ENCODE peak calls at places on chromosomes 13 and 19, in four cellular contexts. K, G, O and F are unnamed samples.

GRCh38 chr13:30872685-30873443 is 33.2 kb upstream of the MEDAG start:
- ATAC-seq in K (peak), G (no peak), O (no peak), F (peak)

GRCh38 chr19:42233638-42234292 is 8.6 kb downstream of the GSK3A start:
- ATAC-seq in O (no peak), K (no peak), G (no peak), F (no peak)

GRCh38 chr13:49272296-49272695 is 24.6 kb downstream of the CDADC1 start:
- ATAC-seq in O (no peak), K (no peak), G (peak), F (no peak)

GRCh38 chr13:98657506-98658085 is 80.7 kb upstream of the STK24 start:
- ATAC-seq in K (no peak), G (no peak), O (no peak), F (peak)

GRCh38 chr13:49400755-49401659 is 42.9 kb downstream of the CAB39L start:
- ATAC-seq in K (peak), G (peak), O (no peak), F (no peak)

GRCh38 chr13:92297971-92298942 is 899.8 kb downstream of the GPC5 start:
- ATAC-seq in O (no peak), K (no peak), G (no peak), F (no peak)

GRCh38 chr19:18415177-18415867 is 3.9 kb upstream of the SSBP4 start:
- ATAC-seq in K (peak), G (peak), O (no peak), F (no peak)

GRCh38 chr19:52669586-52669985 is 31.4 kb upstream of the ZNF83 start:
- ATAC-seq in K (no peak), O (no peak), G (no peak), F (no peak)

GRCh38 chr13:65594255-65594654 is 1635.9 kb downstream of the PCDH9 start:
- ATAC-seq in K (peak), G (no peak), O (no peak), F (peak)

GRCh38 chr13:41470187-41470586 is 12.8 kb downstream of the RGCC start:
- ATAC-seq in K (no peak), G (no peak), O (peak), F (no peak)

GRCh38 chr19:5698635-5699422 is 8.7 kb downstream of the RPL36 start:
- ATAC-seq in O (no peak), G (no peak), K (no peak), F (no peak)

GRCh38 chr19:52992109-52993004 is 21.4 kb upstream of the ERVV-1 start:
- ATAC-seq in G (peak), K (peak), O (no peak), F (no peak)

GRCh38 chr13:33637978-33638743 is 179.8 kb upstream of the RFC3 start:
- ATAC-seq in K (peak), O (no peak), G (no peak), F (no peak)

GRCh38 chr13:20891768-20892167 is 10.8 kb downstream of the XPO4 start:
- ATAC-seq in G (no peak), K (no peak), O (peak), F (no peak)

GRCh38 chr19:46943150-46943946 is 76.3 kb upstream of the NPAS1 start:
- ATAC-seq in K (no peak), O (no peak), G (peak), F (no peak)

GRCh38 chr19:5103812-5104410 is 135.0 kb downstream of the KDM4B start:
- ATAC-seq in K (peak), G (peak), O (no peak), F (no peak)